ENCODE peak calls at places on chromosomes 12 and 14, in eight cellular contexts. U, W, Z, T, J, P, I and G are unnamed samples.

GRCh38 chr12:65074932-65075331 is 46.2 kb downstream of the WIF1 start:
- DNase-seq in W (no peak), U (no peak), I (no peak), P (no peak), J (no peak), T (no peak), Z (no peak), G (no peak)

GRCh38 chr14:92960706-92961566 is 38.0 kb downstream of the CHGA start:
- DNase-seq in U (no peak), W (peak), I (no peak), J (no peak), Z (no peak), P (peak), T (no peak), G (no peak)

GRCh38 chr12:4909734-4910501 is at the start of gene KCNA1:
- DNase-seq in J (no peak), Z (no peak), W (no peak), I (no peak), P (no peak), T (no peak), U (no peak), G (no peak)

GRCh38 chr14:100900837-100901390 is 2.6 kb downstream of the RTL1 start:
- DNase-seq in P (no peak), I (no peak), U (no peak), Z (no peak), T (no peak), W (no peak), J (no peak), G (no peak)

GRCh38 chr12:58369576-58369975 is 428.2 kb downstream of the ATP23 start:
- DNase-seq in W (peak), U (no peak), P (no peak), T (no peak), Z (no peak), I (no peak), J (no peak), G (no peak)

GRCh38 chr12:84508325-84508861 is 404.2 kb downstream of the SLC6A15 start:
- DNase-seq in J (peak), T (no peak), W (peak), U (no peak), P (peak), Z (no peak), I (no peak), G (no peak)

GRCh38 chr12:122090759-122091535 is 12.4 kb downstream of the MLXIP start:
- DNase-seq in I (no peak), P (no peak), W (no peak), J (peak), Z (no peak), U (no peak), T (no peak), G (no peak)

GRCh38 chr14:74697976-74698375 is 14.9 kb downstream of the AREL1 start:
- DNase-seq in Z (no peak), I (no peak), J (no peak), U (no peak), T (no peak), W (peak), P (no peak), G (no peak)

GRCh38 chr12:109330282-109330681 is 17.4 kb upstream of the MYO1H start:
- DNase-seq in W (no peak), T (no peak), J (no peak), U (no peak), Z (no peak), P (no peak), I (no peak), G (no peak)

GRCh38 chr12:126434412-126434811 is 1369.2 kb downstream of the AACS start:
- DNase-seq in U (no peak), Z (no peak), P (no peak), J (no peak), W (no peak), I (no peak), T (no peak), G (no peak)

GRCh38 chr12:46455648-46456352 is 83.2 kb upstream of the SLC38A2 start:
- DNase-seq in W (peak), I (no peak), P (no peak), J (no peak), T (no peak), Z (no peak), U (no peak), G (no peak)

GRCh38 chr14:36315159-36315853 is 5.1 kb downstream of the MBIP start:
- DNase-seq in T (no peak), I (no peak), U (no peak), J (no peak), W (no peak), P (no peak), Z (no peak), G (no peak)

GRCh38 chr14:34168656-34169055 is 217.8 kb upstream of the EGLN3 start:
- DNase-seq in J (no peak), P (no peak), U (no peak), W (no peak), T (no peak), I (no peak), Z (no peak), G (no peak)

GRCh38 chr14:45177081-45177480 is 41.4 kb downstream of the FANCM start:
- DNase-seq in J (no peak), I (no peak), T (no peak), W (peak), U (no peak), P (no peak), Z (no peak), G (no peak)

GRCh38 chr12:104672501-104673265 is 215.9 kb downstream of the CHST11 start:
- DNase-seq in J (peak), Z (no peak), W (peak), U (no peak), P (peak), T (peak), I (no peak), G (peak)

GRCh38 chr14:54168489-54168888 is 211.9 kb upstream of the BMP4 start:
- DNase-seq in U (no peak), I (no peak), T (no peak), Z (no peak), W (no peak), J (no peak), P (no peak), G (no peak)

GRCh38 chr14:55715889-55716288 is 135.9 kb downstream of the KTN1 start:
- DNase-seq in W (peak), Z (no peak), U (no peak), T (peak), P (no peak), J (peak), I (no peak), G (no peak)

GRCh38 chr12:53990311-53991076 is 5.5 kb downstream of the HOXC10 start:
- DNase-seq in T (no peak), J (no peak), I (no peak), Z (no peak), U (no peak), P (no peak), W (no peak), G (no peak)

GRCh38 chr12:98997-99396 is 32.4 kb downstream of the IQSEC3 start:
- DNase-seq in W (no peak), Z (no peak), P (no peak), U (no peak), J (no peak), I (no peak), T (no peak), G (no peak)

GRCh38 chr12:49537709-49538601 is 875 bp upstream of the KCNH3 start:
- DNase-seq in I (no peak), P (no peak), Z (peak), U (no peak), T (no peak), W (peak), J (no peak), G (peak)

GRCh38 chr14:72560331-72560730 is 333.6 kb downstream of the DPF3 start:
- DNase-seq in I (no peak), T (peak), Z (no peak), P (peak), W (peak), U (no peak), J (no peak), G (no peak)

GRCh38 chr12:53461059-53461458 is 9.2 kb downstream of the PCBP2 start:
- DNase-seq in T (peak), I (no peak), Z (no peak), W (no peak), U (no peak), J (no peak), P (no peak), G (no peak)

GRCh38 chr14:61750708-61751474 is 11.3 kb upstream of the SNAPC1 start:
- DNase-seq in T (peak), P (no peak), I (peak), J (peak), W (peak), Z (peak), U (peak), G (peak)